ENCODE peak calls at places on chromosomes 16 and 17, in five cellular contexts. Y is SK-N-SH, D is K562, X is H1, T is GM12891. K is an unnamed sample.

GRCh38 chr16:85172465-85173071 is 60.3 kb upstream of the CIBAR2 start:
- DNase-seq in T (no peak), D (peak), X (peak), Y (peak), K (no peak)

GRCh38 chr16:20938426-20938825 is 37.9 kb downstream of the LYRM1 start:
- DNase-seq in Y (no peak), D (no peak), T (no peak), X (no peak), K (no peak)

GRCh38 chr17:53719229-53719628 is 103.5 kb upstream of the KIF2B start:
- DNase-seq in Y (peak), X (no peak), T (no peak), D (no peak), K (no peak)

GRCh38 chr17:82338858-82339633 is 5.5 kb upstream of the SECTM1 start:
- DNase-seq in T (no peak), X (no peak), Y (no peak), D (peak), K (no peak)

GRCh38 chr17:56884483-56885144 is 29.2 kb downstream of the TRIM25 start:
- DNase-seq in Y (no peak), D (no peak), T (no peak), X (no peak), K (no peak)

GRCh38 chr17:60087882-60088669 is 9.4 kb upstream of the HEATR6 start:
- DNase-seq in D (no peak), T (no peak), X (no peak), Y (no peak), K (no peak)

GRCh38 chr16:67120025-67120424 is 10.3 kb downstream of the PHAF1 start:
- DNase-seq in T (no peak), Y (no peak), X (no peak), D (no peak), K (no peak)

GRCh38 chr17:45293413-45294211 is 23.2 kb downstream of the MAP3K14 start:
- DNase-seq in D (peak), X (no peak), Y (no peak), T (no peak), K (no peak)

GRCh38 chr17:72334205-72334604 is 213.4 kb downstream of the SOX9 start:
- DNase-seq in T (no peak), X (no peak), D (no peak), Y (no peak), K (no peak)

GRCh38 chr17:35315283-35315682 is 58.1 kb downstream of the SLFN11 start:
- DNase-seq in X (peak), Y (no peak), T (no peak), D (no peak), K (no peak)

GRCh38 chr16:23368469-23368868 is 66.4 kb downstream of the SCNN1B start:
- DNase-seq in Y (no peak), T (no peak), D (no peak), X (no peak), K (no peak)

GRCh38 chr17:73211745-73212144 is 18.9 kb downstream of the COG1 start:
- DNase-seq in D (no peak), T (no peak), Y (no peak), X (no peak), K (no peak)

GRCh38 chr17:66299721-66300120 is 2.7 kb upstream of the PRKCA start:
- DNase-seq in T (no peak), D (no peak), X (no peak), Y (no peak), K (no peak)

GRCh38 chr16:11629071-11630030 is 38.9 kb upstream of the SNN start:
- DNase-seq in D (no peak), Y (no peak), X (no peak), T (no peak), K (no peak)

GRCh38 chr17:17494499-17495447 is 1.4 kb downstream of the RASD1 start:
- DNase-seq in X (peak), T (no peak), Y (no peak), D (no peak), K (no peak)

GRCh38 chr17:1177099-1177996 is 2.4 kb downstream of the ABR start:
- DNase-seq in X (no peak), Y (peak), D (no peak), T (no peak), K (no peak)

GRCh38 chr16:50313596-50314483 is 47.5 kb downstream of the ADCY7 start:
- DNase-seq in Y (no peak), D (no peak), X (peak), T (no peak), K (peak)

GRCh38 chr16:83338941-83339340 is 468.8 kb upstream of the HSBP1 start:
- DNase-seq in T (no peak), Y (no peak), D (no peak), X (no peak), K (no peak)

GRCh38 chr16:22859925-22860324 is 46.0 kb downstream of the HS3ST2 start:
- DNase-seq in T (no peak), D (no peak), Y (no peak), X (no peak), K (no peak)

GRCh38 chr16:1713331-1713730 is 7.3 kb downstream of the MAPK8IP3 start:
- DNase-seq in Y (no peak), X (no peak), D (no peak), T (no peak), K (no peak)

GRCh38 chr17:58060596-58061191 is 22.5 kb upstream of the DYNLL2 start:
- DNase-seq in X (no peak), Y (no peak), D (no peak), T (no peak), K (no peak)

GRCh38 chr16:25264599-25264998 is 7.0 kb upstream of the ZKSCAN2 start:
- DNase-seq in D (peak), T (no peak), Y (no peak), X (no peak), K (no peak)

GRCh38 chr16:66516808-66517585 is 32.9 kb downstream of the TK2 start:
- DNase-seq in Y (peak), D (peak), T (peak), X (no peak), K (peak)

GRCh38 chr17:45429338-45430005 is 3.2 kb downstream of the ARHGAP27 start:
- DNase-seq in D (no peak), Y (no peak), T (no peak), X (peak), K (no peak)

GRCh38 chr17:45298546-45299285 is 18.1 kb downstream of the MAP3K14 start:
- DNase-seq in X (no peak), Y (no peak), D (no peak), T (no peak), K (no peak)

GRCh38 chr17:5419959-5420653 is at the start of gene RPAIN:
- DNase-seq in Y (peak), D (peak), X (peak), T (peak), K (peak)

GRCh38 chr16:81790772-81791171 is 11.7 kb downstream of the PLCG2 start:
- DNase-seq in Y (no peak), T (no peak), X (no peak), D (no peak), K (no peak)

GRCh38 chr17:21296097-21297025 is 11.8 kb downstream of the MAP2K3 start:
- DNase-seq in X (no peak), Y (peak), T (no peak), D (peak), K (no peak)

GRCh38 chr17:16215002-16215272 is 397 bp downstream of the NCOR1 start:
- DNase-seq in X (no peak), Y (peak), T (peak), D (no peak), K (peak)

GRCh38 chr16:1580956-1581355 is 30.9 kb downstream of the IFT140 start:
- DNase-seq in Y (no peak), T (no peak), X (no peak), D (no peak), K (no peak)

GRCh38 chr17:30600830-30601494 is 123.8 kb downstream of the GOSR1 start:
- DNase-seq in Y (peak), X (no peak), D (no peak), T (peak), K (peak)

GRCh38 chr16:48836641-48837040 is 226.7 kb upstream of the N4BP1 start:
- DNase-seq in T (no peak), X (no peak), D (no peak), Y (no peak), K (no peak)

GRCh38 chr17:47686276-47686635 is 7.7 kb upstream of the TBKBP1 start:
- DNase-seq in T (no peak), D (no peak), X (no peak), Y (no peak), K (no peak)

GRCh38 chr16:5502467-5502869 is 404.9 kb upstream of the EEF2KMT start:
- DNase-seq in X (peak), Y (peak), D (peak), T (no peak), K (no peak)

GRCh38 chr17:75704963-75705875 is 16.0 kb upstream of the ITGB4 start:
- DNase-seq in D (no peak), T (no peak), Y (no peak), X (no peak), K (no peak)

GRCh38 chr16:54080524-54081008 is 206.0 kb downstream of the IRX3 start:
- DNase-seq in T (no peak), Y (no peak), D (no peak), X (no peak), K (no peak)

GRCh38 chr17:7717756-7718350 is 309 bp downstream of the DNAH2 start:
- DNase-seq in X (no peak), Y (no peak), D (no peak), T (no peak), K (no peak)

GRCh38 chr17:20122236-20122879 is 113.2 kb downstream of the SPECC1 start:
- DNase-seq in T (no peak), D (no peak), X (no peak), Y (no peak), K (no peak)
- TF ChIP-seq TAF1 in T (no peak), D (no peak), X (no peak), Y (no peak), K (no peak)

DNA sequence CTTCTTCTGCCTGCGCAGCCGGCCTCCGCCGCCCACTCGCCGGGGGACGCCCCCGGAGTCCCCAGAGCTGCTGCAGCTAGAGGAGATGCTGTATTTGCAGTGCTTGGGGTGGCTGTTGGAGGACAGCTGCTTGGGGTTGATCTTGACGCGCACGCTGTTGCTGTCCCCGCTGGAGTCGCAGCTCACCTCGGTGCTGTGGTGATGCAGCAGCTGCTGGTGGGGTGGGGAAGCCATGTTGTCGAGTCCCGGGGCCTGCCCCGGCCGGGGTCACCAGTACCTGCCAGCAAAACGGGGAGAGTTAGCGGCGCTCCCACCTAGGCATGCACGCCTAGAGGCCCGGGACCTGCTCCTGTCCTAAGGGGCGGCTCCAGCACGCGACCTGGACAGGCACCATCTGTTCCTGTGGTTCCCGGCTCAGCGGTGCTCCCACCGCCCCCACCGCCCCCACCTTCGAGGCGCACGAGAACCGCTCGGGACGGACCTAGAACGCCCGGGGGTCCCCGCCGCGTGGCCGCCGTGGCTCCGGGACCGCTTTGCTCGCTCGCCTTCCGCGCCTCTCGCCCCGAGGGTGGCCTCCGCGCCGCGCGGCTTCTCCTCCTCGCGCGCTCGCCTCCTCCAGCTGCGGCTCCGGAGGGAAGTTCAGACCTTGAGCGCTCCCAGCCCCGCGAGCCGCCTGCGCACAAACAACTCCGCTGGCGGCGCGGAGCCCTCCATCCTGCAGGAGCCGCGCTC is 867 bp downstream of the ADCY9 start:
- DNase-seq in Y (peak), T (peak), X (peak), D (peak), K (peak)
- TF ChIP-seq TAF1 in Y (no peak), T (no peak), X (no peak), D (no peak), K (no peak)

DNA sequence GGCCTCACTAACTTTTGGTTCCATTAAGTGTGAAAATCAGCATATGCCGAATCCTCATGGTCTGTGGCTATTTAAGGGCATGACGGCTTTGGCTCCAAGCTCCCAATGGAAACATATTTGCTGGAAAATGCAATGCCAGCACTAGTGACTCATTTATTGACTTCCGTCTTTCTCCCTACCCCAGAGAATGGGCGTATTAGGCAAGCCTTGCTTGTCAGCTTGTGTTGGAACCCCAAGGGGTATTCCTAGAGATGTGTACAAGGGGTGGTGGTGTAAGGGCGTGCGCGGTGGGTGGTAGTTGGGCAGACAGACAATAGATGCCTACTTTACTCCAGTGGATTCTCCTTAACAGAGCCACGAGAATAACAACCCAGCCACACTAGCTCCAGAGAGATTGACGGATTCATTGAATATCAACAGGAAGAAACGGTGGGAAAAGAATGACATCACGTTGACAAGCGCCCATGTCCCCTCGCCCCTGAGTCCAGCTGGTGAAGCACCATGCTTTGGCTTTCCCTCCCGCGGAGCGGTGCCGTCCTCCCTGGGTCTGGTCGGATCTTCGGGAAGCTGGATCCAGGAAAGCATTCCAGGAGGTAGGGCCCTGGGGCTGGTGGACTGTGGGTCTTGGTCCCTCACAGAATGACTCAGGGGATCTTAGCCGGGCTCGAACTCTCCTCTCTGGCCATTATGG is 10.3 kb downstream of the CD300LB start:
- DNase-seq in Y (no peak), X (no peak), D (no peak), T (no peak), K (no peak)
- TF ChIP-seq TAF1 in Y (no peak), X (no peak), D (no peak), T (no peak), K (no peak)

DNA sequence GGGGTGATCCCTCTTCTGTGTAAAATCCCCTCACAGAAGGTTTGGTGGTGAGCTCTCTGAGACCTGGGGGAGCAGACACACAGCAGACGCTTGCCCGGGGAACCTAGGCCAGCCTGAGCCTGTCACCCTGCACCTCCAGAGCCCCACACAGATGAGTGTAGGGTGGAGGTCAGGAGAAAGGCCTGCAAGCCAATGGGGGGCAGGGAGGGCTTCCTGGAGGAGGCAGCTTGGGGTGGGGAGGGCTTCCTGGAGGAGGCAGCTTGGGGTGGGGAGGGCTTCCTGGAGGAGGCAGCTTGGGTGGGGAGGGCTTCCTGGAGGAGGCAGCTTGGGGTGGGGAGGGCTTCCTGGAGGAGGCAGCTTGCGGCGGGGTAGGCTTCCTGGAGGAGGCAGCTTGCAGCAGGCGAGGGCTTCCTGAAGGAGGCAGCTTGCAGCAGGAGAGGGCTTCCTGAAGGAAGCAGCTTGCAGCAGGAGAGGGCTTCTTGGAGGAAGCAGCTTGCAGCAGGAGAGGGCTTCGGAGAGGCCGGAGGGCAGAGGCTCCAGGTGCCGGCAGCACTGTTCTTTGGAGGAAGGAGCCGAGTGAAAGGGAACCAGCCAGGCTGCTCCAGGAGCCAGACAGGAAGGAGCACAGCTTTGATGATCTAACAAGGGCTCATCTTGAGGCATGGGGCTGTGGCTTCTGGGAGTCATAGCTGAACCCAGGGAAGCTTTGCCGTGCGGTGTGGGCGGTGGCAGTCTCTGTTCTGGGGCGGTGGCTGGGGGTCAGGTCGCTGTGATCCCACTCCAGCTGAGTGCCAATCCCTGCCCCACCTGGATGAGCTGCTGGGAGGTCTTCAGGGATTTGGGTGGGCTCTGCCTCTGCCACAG is 83.6 kb upstream of the ZNF469 start:
- DNase-seq in Y (no peak), D (no peak), X (no peak), T (no peak), K (no peak)
- TF ChIP-seq TAF1 in Y (no peak), D (no peak), X (no peak), T (no peak), K (no peak)

DNA sequence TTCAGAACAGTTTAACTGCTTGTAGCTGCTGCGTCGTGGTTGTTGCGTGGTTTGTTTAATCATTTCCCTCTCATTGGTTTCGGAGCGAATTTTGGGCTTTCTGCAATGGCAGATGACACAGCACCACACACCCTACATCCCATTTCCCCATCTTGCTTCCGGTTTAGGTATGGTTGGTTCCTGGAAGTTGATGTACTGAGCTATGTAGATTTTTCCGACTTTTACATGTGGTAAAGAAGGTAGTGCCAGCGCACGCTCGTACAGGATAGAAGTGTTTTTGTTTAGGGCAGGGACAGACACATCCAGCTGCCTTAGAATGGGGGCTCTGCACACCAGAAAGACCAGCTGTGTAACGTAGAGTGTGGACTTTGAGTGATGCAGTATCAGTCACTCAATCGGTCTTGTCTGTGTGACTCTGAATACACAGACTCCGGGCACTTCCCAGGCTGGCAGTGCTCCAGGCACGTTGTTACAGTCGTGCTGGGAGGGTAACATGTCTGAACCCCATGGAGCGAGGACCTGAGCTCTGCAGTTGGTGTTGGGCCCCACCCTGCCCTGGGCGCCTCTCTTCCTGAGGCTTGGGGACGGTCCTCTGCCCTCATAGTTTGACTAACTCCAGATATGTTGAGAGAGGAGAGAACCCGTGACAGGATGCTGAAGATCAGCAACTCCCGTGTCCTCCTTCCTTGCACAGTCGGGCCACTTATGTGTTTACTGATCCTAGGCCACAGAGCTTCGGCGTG is 172.0 kb upstream of the CHMP6 start:
- DNase-seq in T (no peak), X (no peak), D (no peak), Y (peak), K (no peak)
- TF ChIP-seq TAF1 in T (no peak), X (no peak), D (no peak), Y (no peak), K (no peak)

GRCh38 chr16:89573826-89574680 is 1.5 kb upstream of the CPNE7 start:
- DNase-seq in T (no peak), Y (no peak), D (no peak), X (no peak), K (no peak)

GRCh38 chr16:89576173-89577054 is 856 bp downstream of the CPNE7 start:
- DNase-seq in Y (no peak), T (no peak), D (peak), X (peak), K (no peak)

GRCh38 chr16:89572478-89573205 is 2.9 kb upstream of the CPNE7 start:
- DNase-seq in X (no peak), D (no peak), T (no peak), Y (peak), K (no peak)

GRCh38 chr16:89575247-89576172 is at the start of gene CPNE7:
- DNase-seq in X (peak), D (peak), Y (peak), T (peak), K (peak)

DNA sequence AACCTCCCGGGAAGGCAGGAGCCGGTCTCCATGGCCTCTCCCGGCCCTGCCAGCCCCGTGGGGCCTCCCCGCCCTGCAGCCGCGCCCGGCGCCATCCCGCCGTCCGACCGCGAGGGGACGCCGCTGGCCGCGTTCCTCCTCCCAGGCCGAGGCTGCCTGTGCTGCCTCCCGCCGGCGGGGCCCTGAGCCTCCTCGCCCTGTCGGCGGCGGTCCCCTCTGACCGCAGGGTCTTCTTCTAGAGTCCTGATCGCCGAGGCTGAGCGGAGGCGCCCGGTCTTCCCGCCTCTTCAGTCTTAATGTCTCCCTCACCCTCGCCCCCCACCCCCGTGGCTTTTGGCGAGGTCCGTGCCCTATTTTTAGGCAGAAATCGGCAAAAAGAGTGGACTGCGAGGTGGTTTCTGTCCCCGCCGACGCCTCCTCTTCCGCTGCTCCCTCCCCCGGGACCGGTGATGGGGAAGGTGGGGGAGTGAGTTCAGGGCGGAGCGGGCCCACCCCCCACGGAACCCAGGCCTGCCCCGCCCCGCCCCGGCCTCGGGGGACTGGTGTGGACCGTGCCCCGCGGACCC is 794 bp upstream of the CPNE7 start:
- DNase-seq in D (peak), X (peak), T (peak), Y (no peak), K (peak)
- TF ChIP-seq TAF1 in D (peak), X (peak), T (no peak), Y (no peak), K (no peak)

K was measured in GM12892.